ENCODE peak calls at places on chromosome 22, in five cellular contexts. One of them, this sample, is unnamed.

GRCh38 chr22:31583861-31584485 is 78.0 kb downstream of the PISD start:
- DNase-seq in stomach: no peak
- DNase-seq in fibroblast of pulmonary artery: peak; percentile 50
- DNase-seq in ascending aorta: no peak
- DNase-seq in Caco-2: no peak
- DNase-seq in this sample: peak; percentile 53

GRCh38 chr22:22348127-22348814 is 103.7 kb downstream of the VPREB1 start:
- DNase-seq in stomach: no peak
- DNase-seq in fibroblast of pulmonary artery: no peak
- DNase-seq in ascending aorta: no peak
- DNase-seq in Caco-2: no peak
- DNase-seq in this sample: no peak

GRCh38 chr22:32680277-32680676 is 121.2 kb upstream of the TIMP3 start:
- DNase-seq in stomach: no peak
- DNase-seq in fibroblast of pulmonary artery: no peak
- DNase-seq in ascending aorta: no peak
- DNase-seq in Caco-2: no peak
- DNase-seq in this sample: no peak

GRCh38 chr22:42906605-42907338 is 49.7 kb upstream of the ARFGAP3 start:
- DNase-seq in stomach: no peak
- DNase-seq in fibroblast of pulmonary artery: peak; percentile 65
- DNase-seq in ascending aorta: no peak
- DNase-seq in Caco-2: no peak
- DNase-seq in this sample: no peak

GRCh38 chr22:17842386-17842785 is 68.1 kb upstream of the BID start:
- DNase-seq in stomach: peak; percentile 49
- DNase-seq in fibroblast of pulmonary artery: no peak
- DNase-seq in ascending aorta: no peak
- DNase-seq in Caco-2: no peak
- DNase-seq in this sample: no peak

GRCh38 chr22:23675502-23676415 is 15.1 kb upstream of the RGL4 start:
- DNase-seq in stomach: peak; percentile 86
- DNase-seq in fibroblast of pulmonary artery: no peak
- DNase-seq in ascending aorta: no peak
- DNase-seq in Caco-2: peak; percentile 57
- DNase-seq in this sample: no peak

GRCh38 chr22:19287076-19287724 is 4.3 kb downstream of the CLTCL1 start:
- DNase-seq in stomach: no peak
- DNase-seq in fibroblast of pulmonary artery: no peak
- DNase-seq in ascending aorta: no peak
- DNase-seq in Caco-2: no peak
- DNase-seq in this sample: peak; percentile 21

GRCh38 chr22:34416321-34416900 is 496.1 kb upstream of the LARGE1 start:
- DNase-seq in stomach: no peak
- DNase-seq in fibroblast of pulmonary artery: no peak
- DNase-seq in ascending aorta: no peak
- DNase-seq in Caco-2: no peak
- DNase-seq in this sample: no peak

GRCh38 chr22:20024225-20025087 is 3.5 kb downstream of the TANGO2 start:
- DNase-seq in stomach: no peak
- DNase-seq in fibroblast of pulmonary artery: no peak
- DNase-seq in ascending aorta: no peak
- DNase-seq in Caco-2: no peak
- DNase-seq in this sample: no peak

GRCh38 chr22:23263651-23264555 is 83.6 kb downstream of the BCR start:
- DNase-seq in stomach: peak; percentile 59
- DNase-seq in fibroblast of pulmonary artery: no peak
- DNase-seq in ascending aorta: no peak
- DNase-seq in Caco-2: no peak
- DNase-seq in this sample: no peak

GRCh38 chr22:33851240-33851639 is 69.0 kb downstream of the LARGE1 start:
- DNase-seq in stomach: no peak
- DNase-seq in fibroblast of pulmonary artery: no peak
- DNase-seq in ascending aorta: no peak
- DNase-seq in Caco-2: no peak
- DNase-seq in this sample: no peak

GRCh38 chr22:43884600-43885318 is 7.1 kb downstream of the PNPLA5 start:
- DNase-seq in stomach: peak; percentile 57
- DNase-seq in fibroblast of pulmonary artery: peak; percentile 50
- DNase-seq in ascending aorta: no peak
- DNase-seq in Caco-2: peak; percentile 46
- DNase-seq in this sample: peak; percentile 11

GRCh38 chr22:23118647-23119491 is 22.9 kb downstream of the RSPH14 start:
- DNase-seq in stomach: no peak
- DNase-seq in fibroblast of pulmonary artery: no peak
- DNase-seq in ascending aorta: no peak
- DNase-seq in Caco-2: no peak
- DNase-seq in this sample: no peak

GRCh38 chr22:20568502-20569058 is 61.2 kb downstream of the MED15 start:
- DNase-seq in stomach: no peak
- DNase-seq in fibroblast of pulmonary artery: no peak
- DNase-seq in ascending aorta: no peak
- DNase-seq in Caco-2: no peak
- DNase-seq in this sample: no peak

GRCh38 chr22:16987822-16988221 is 20.2 kb downstream of the GAB4 start:
- DNase-seq in stomach: no peak
- DNase-seq in fibroblast of pulmonary artery: no peak
- DNase-seq in ascending aorta: no peak
- DNase-seq in Caco-2: no peak
- DNase-seq in this sample: no peak

GRCh38 chr22:42401562-42402334 is 30.5 kb downstream of the NFAM1 start:
- DNase-seq in stomach: no peak
- DNase-seq in fibroblast of pulmonary artery: no peak
- DNase-seq in ascending aorta: no peak
- DNase-seq in Caco-2: no peak
- DNase-seq in this sample: no peak

GRCh38 chr22:47698906-47699305 is 936.5 kb downstream of the TBC1D22A start:
- DNase-seq in stomach: no peak
- DNase-seq in fibroblast of pulmonary artery: no peak
- DNase-seq in ascending aorta: no peak
- DNase-seq in Caco-2: no peak
- DNase-seq in this sample: no peak
- H3K4me3 ChIP-seq in stomach: no peak overlapping the region
- H3K4me3 ChIP-seq in fibroblast of pulmonary artery: no peak overlapping the region
- H3K4me3 ChIP-seq in ascending aorta: no peak overlapping the region
- H3K4me3 ChIP-seq in Caco-2: no peak overlapping the region
- H3K4me3 ChIP-seq in this sample: no peak overlapping the region

GRCh38 chr22:39518124-39518786 is 2.1 kb upstream of the ATF4 start:
- DNase-seq in stomach: no peak
- DNase-seq in fibroblast of pulmonary artery: peak; percentile 56
- DNase-seq in ascending aorta: no peak
- DNase-seq in Caco-2: no peak
- DNase-seq in this sample: no peak
- H3K4me3 ChIP-seq in stomach: no peak overlapping the region
- H3K4me3 ChIP-seq in fibroblast of pulmonary artery: no peak overlapping the region
- H3K4me3 ChIP-seq in ascending aorta: no peak overlapping the region
- H3K4me3 ChIP-seq in Caco-2: peak overlapping the region; percentile 91
- H3K4me3 ChIP-seq in this sample: no peak overlapping the region

DNA sequence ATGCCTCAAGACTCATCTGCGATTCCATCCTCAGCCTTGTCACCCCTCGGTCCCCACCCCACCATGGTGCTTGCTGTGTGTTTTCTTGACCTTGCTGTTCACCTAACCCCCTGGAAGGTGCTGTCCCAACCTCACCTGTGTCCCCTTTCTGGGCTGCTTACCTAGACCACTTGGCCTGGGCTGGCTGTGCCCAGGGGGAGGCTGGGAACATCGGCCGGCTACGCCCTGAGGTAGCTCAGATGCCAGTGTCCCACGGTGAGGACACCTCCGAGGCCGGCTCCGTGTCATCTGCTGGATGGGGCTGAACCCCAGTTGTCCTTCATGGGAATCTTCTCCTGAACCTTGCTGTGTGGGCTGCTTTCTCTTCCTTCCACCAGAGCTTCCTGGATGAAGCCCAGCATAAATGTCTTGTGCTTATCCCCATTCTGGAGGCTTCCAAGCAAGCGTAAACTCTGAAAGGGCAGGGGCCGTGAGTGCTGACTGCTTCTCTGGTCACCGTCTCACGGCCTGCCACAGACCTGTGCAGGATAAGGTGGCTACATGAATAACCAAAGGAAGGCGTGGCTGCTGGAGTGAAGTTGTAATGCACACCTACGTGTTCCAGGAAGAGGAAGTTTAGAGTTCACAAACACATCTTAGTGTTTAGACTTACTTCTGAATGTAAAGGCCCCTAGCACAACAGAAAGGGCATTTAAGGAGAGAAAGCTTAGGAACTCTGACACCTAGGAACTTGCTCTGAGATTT is 724.3 kb downstream of the TBC1D22A start:
- DNase-seq in stomach: no peak
- DNase-seq in fibroblast of pulmonary artery: no peak
- DNase-seq in ascending aorta: no peak
- DNase-seq in Caco-2: no peak
- DNase-seq in this sample: no peak
- H3K4me3 ChIP-seq in stomach: no peak overlapping the region
- H3K4me3 ChIP-seq in fibroblast of pulmonary artery: no peak overlapping the region
- H3K4me3 ChIP-seq in ascending aorta: no peak overlapping the region
- H3K4me3 ChIP-seq in Caco-2: no peak overlapping the region
- H3K4me3 ChIP-seq in this sample: no peak overlapping the region

DNA sequence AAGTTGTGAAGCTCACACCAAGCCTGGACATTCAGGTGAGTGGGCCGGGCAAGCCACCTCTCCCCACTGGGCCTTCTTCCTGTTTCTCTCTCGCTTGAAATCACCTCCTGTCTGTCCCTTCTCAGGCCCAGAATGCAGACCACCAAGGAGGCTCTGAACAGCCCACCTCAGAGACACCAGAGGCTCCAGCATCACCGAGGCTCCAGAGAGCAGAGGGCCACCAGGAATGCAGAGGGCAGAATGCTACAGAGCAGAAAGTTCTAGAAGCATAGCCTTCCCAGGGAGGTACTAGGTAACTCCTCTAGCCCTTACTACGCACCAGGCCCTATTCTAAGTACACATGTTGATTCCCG is 14.8 kb upstream of the IL2RB start:
- DNase-seq in stomach: no peak
- DNase-seq in fibroblast of pulmonary artery: no peak
- DNase-seq in ascending aorta: no peak
- DNase-seq in Caco-2: no peak
- DNase-seq in this sample: no peak
- H3K4me3 ChIP-seq in stomach: no peak overlapping the region
- H3K4me3 ChIP-seq in fibroblast of pulmonary artery: no peak overlapping the region
- H3K4me3 ChIP-seq in ascending aorta: no peak overlapping the region
- H3K4me3 ChIP-seq in Caco-2: no peak overlapping the region
- H3K4me3 ChIP-seq in this sample: no peak overlapping the region

DNA sequence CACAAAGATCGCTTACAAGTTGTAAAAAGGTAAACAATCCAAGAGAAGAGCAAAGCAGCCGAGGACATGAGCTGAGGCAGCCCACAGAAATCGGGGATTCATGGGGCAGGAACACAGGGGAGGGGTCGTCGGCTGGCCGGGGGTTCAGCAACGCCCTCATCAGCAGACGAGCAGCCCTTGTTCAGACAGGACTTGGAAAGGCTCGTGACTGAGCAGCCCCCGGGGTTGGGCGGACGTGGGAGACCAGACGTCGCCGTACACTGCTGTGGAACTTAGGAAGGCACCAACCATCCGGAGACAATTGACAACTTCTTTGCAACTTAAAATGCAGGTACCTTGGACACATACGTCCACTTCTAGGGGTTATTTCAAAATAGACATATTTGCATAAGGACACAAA is 370.5 kb downstream of the BRD1 start:
- DNase-seq in stomach: no peak
- DNase-seq in fibroblast of pulmonary artery: no peak
- DNase-seq in ascending aorta: no peak
- DNase-seq in Caco-2: no peak
- DNase-seq in this sample: no peak
- H3K4me3 ChIP-seq in stomach: no peak overlapping the region
- H3K4me3 ChIP-seq in fibroblast of pulmonary artery: no peak overlapping the region
- H3K4me3 ChIP-seq in ascending aorta: no peak overlapping the region
- H3K4me3 ChIP-seq in Caco-2: no peak overlapping the region
- H3K4me3 ChIP-seq in this sample: no peak overlapping the region

GRCh38 chr22:28442951-28443876 is 236.4 kb downstream of the TTC28 start:
- DNase-seq in stomach: peak; percentile 62
- DNase-seq in fibroblast of pulmonary artery: peak; percentile 82
- DNase-seq in ascending aorta: no peak
- DNase-seq in Caco-2: peak; percentile 48
- DNase-seq in this sample: peak; percentile 63
- H3K4me3 ChIP-seq in stomach: peak overlapping the region; percentile 59
- H3K4me3 ChIP-seq in fibroblast of pulmonary artery: peak overlapping the region; percentile 61
- H3K4me3 ChIP-seq in ascending aorta: peak overlapping the region; percentile 83
- H3K4me3 ChIP-seq in Caco-2: peak overlapping the region; percentile 56
- H3K4me3 ChIP-seq in this sample: peak overlapping the region; percentile 62

GRCh38 chr22:46055176-46055850 is 78.4 kb upstream of the WNT7B start:
- DNase-seq in stomach: peak; percentile 72
- DNase-seq in fibroblast of pulmonary artery: no peak
- DNase-seq in ascending aorta: peak; percentile 14
- DNase-seq in Caco-2: peak; percentile 17
- DNase-seq in this sample: no peak
- H3K4me3 ChIP-seq in stomach: peak overlapping the region; percentile 70
- H3K4me3 ChIP-seq in fibroblast of pulmonary artery: peak overlapping the region; percentile 60
- H3K4me3 ChIP-seq in ascending aorta: peak overlapping the region; percentile 85
- H3K4me3 ChIP-seq in Caco-2: no peak overlapping the region
- H3K4me3 ChIP-seq in this sample: no peak overlapping the region

GRCh38 chr22:26372890-26373289 is 56.2 kb upstream of the ASPHD2 start:
- DNase-seq in stomach: no peak
- DNase-seq in fibroblast of pulmonary artery: no peak
- DNase-seq in ascending aorta: no peak
- DNase-seq in Caco-2: no peak
- DNase-seq in this sample: no peak
- H3K4me3 ChIP-seq in stomach: no peak overlapping the region
- H3K4me3 ChIP-seq in fibroblast of pulmonary artery: no peak overlapping the region
- H3K4me3 ChIP-seq in ascending aorta: no peak overlapping the region
- H3K4me3 ChIP-seq in Caco-2: no peak overlapping the region
- H3K4me3 ChIP-seq in this sample: no peak overlapping the region

DNA sequence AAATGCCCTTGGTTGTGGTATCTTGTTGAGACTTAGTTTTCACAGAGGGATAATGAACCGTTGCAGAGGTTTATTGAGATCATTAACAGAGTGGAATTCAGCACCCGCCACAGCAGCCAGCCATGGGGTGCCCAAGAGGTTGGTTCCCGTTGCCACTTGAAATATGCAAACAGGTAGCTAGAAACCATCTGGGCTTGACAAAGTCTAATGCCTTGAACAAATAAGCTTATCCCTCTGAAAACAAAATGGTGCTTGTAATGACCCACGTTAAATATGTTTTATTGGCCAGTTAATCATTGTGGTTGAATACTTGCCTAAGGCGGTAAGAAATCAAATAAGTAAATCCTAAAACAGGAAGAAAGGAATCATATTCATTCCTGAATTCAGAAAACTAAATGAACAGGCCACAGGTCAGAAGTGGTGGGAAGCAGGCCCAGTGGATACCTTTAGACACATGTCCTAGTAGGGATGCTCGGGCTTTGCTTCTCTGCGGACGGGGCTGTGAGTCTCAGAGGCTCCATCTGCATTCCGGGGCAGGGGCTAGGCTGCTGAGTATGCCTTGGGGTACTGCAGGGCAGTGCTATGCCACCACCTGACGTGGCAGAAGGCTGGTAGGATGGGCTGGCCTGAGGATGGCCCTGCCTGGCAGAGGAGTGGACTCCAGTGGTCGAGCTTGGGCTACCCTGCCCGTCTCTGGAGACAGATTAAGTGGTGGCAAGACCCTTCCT is 9.8 kb downstream of the C22orf23 start:
- DNase-seq in stomach: no peak
- DNase-seq in fibroblast of pulmonary artery: no peak
- DNase-seq in ascending aorta: no peak
- DNase-seq in Caco-2: no peak
- DNase-seq in this sample: no peak
- H3K4me3 ChIP-seq in stomach: no peak overlapping the region
- H3K4me3 ChIP-seq in fibroblast of pulmonary artery: no peak overlapping the region
- H3K4me3 ChIP-seq in ascending aorta: no peak overlapping the region
- H3K4me3 ChIP-seq in Caco-2: no peak overlapping the region
- H3K4me3 ChIP-seq in this sample: no peak overlapping the region